ENCODE peak calls at places on chromosomes 16 and 17, in nine cellular contexts. Z is activated naive CD4-positive, alpha-beta T cell; N is activated CD4-positive, CD25-positive, alpha-beta regulatory T cell; U is heart right ventricle; T is RWPE1; V is NCI-H1092; W is astrocyte of the cerebellum; J is stimulated activated CD4-positive, alpha-beta T cell treated with anti-CD3 and anti-CD28 coated beads, Interleukin-15, amount 100 ng/mL, for 1 hour; Q is Caki2. F is an unnamed sample.

GRCh38 chr17:72121164-72122001 is 563 bp downstream of the SOX9 start:
- DNase-seq in Z (no peak), T (peak; percentile 42), N (no peak), W (no peak), V (peak; percentile 22), J (no peak), U (peak; percentile 46), Q (peak; percentile 50), F (peak; percentile 42)

GRCh38 chr16:30893082-30893743 is 664 bp downstream of the BCL7C start:
- DNase-seq in N (no peak), T (no peak), Q (no peak), U (peak; percentile 33), J (no peak), Z (no peak), V (no peak), W (no peak), F (no peak)

GRCh38 chr16:81657731-81658130 is 121.4 kb upstream of the PLCG2 start:
- DNase-seq in Q (no peak), N (no peak), Z (no peak), T (no peak), V (no peak), U (no peak), W (no peak), J (no peak), F (no peak)

GRCh38 chr16:81921415-81921814 is 89.9 kb downstream of the SDR42E1 start:
- DNase-seq in W (no peak), Q (peak; percentile 56), Z (no peak), N (no peak), U (no peak), J (no peak), V (no peak), T (no peak), F (no peak)

GRCh38 chr17:7355053-7355452 is at the start of gene TMEM95:
- DNase-seq in Z (no peak), V (no peak), W (no peak), U (peak; percentile 66), Q (no peak), N (no peak), T (no peak), J (no peak), F (peak; percentile 69)

GRCh38 chr16:81673432-81673831 is 105.7 kb upstream of the PLCG2 start:
- DNase-seq in N (no peak), V (no peak), W (no peak), U (no peak), J (no peak), T (no peak), Z (no peak), Q (no peak), F (no peak)

GRCh38 chr16:641326-642188 is at the start of gene MCRIP2:
- DNase-seq in Q (peak; percentile 88), T (peak; percentile 72), J (peak; percentile 62), U (peak; percentile 90), V (peak; percentile 43), N (peak; percentile 44), W (no peak), Z (no peak), F (peak; percentile 81)

GRCh38 chr17:40122944-40123810 is 1.4 kb downstream of the MSL1 start:
- DNase-seq in Z (no peak), V (peak; percentile 34), N (peak; percentile 27), T (peak; percentile 60), W (no peak), Q (peak; percentile 62), U (peak; percentile 53), J (peak; percentile 48), F (no peak)

GRCh38 chr17:82121246-82121645 is 23.2 kb upstream of the FASN start:
- DNase-seq in U (no peak), J (no peak), V (no peak), W (no peak), T (no peak), Z (no peak), N (no peak), Q (no peak), F (no peak)

GRCh38 chr16:4373909-4374742 is 2.5 kb downstream of the VASN start:
- DNase-seq in Z (no peak), J (no peak), V (no peak), N (no peak), T (peak; percentile 70), Q (no peak), W (peak; percentile 80), U (peak; percentile 68), F (peak; percentile 57)

GRCh38 chr16:71339481-71340171 is 18.9 kb upstream of the CALB2 start:
- DNase-seq in U (no peak), W (no peak), Q (no peak), V (no peak), N (no peak), T (peak; percentile 74), Z (no peak), J (no peak), F (no peak)

GRCh38 chr17:57733085-57733484 is 12.0 kb downstream of the CCDC182 start:
- DNase-seq in Q (no peak), Z (no peak), J (no peak), W (no peak), V (no peak), T (no peak), N (no peak), U (no peak), F (no peak)

GRCh38 chr17:42325026-42325425 is 36.7 kb downstream of the STAT5A start:
- DNase-seq in W (peak; percentile 87), Z (no peak), T (peak; percentile 87), N (no peak), U (no peak), Q (peak; percentile 63), J (no peak), V (no peak), F (no peak)

GRCh38 chr16:76653390-76654026 is 376.3 kb downstream of the CNTNAP4 start:
- DNase-seq in Z (no peak), T (peak; percentile 40), U (no peak), N (no peak), W (peak; percentile 24), Q (peak; percentile 51), J (no peak), V (peak; percentile 83), F (peak; percentile 85)

GRCh38 chr16:81553080-81553813 is 108.6 kb downstream of the CMIP start:
- DNase-seq in V (no peak), Z (no peak), W (no peak), Q (no peak), J (no peak), N (no peak), U (no peak), T (no peak), F (no peak)

GRCh38 chr17:50173335-50173941 is 7.6 kb downstream of the SGCA start:
- DNase-seq in T (no peak), U (peak; percentile 17), Z (no peak), V (no peak), N (no peak), W (peak; percentile 79), J (no peak), Q (no peak), F (no peak)

GRCh38 chr17:75124041-75124818 is 7.3 kb downstream of the NT5C start:
- DNase-seq in Q (peak; percentile 99), Z (no peak), N (peak; percentile 17), W (no peak), J (peak; percentile 40), T (peak; percentile 96), V (no peak), U (peak; percentile 50), F (no peak)

GRCh38 chr17:57424777-57425188 is 168.5 kb downstream of the MSI2 start:
- DNase-seq in T (peak; percentile 59), Z (no peak), U (no peak), V (no peak), N (no peak), J (no peak), W (no peak), Q (no peak), F (no peak)

GRCh38 chr16:10525214-10525825 is 55.1 kb downstream of the EMP2 start:
- DNase-seq in J (no peak), T (no peak), N (no peak), Q (no peak), W (no peak), U (no peak), Z (no peak), V (no peak), F (no peak)

GRCh38 chr17:37388266-37388665 is 12.5 kb downstream of the C17orf78 start:
- DNase-seq in Z (no peak), N (no peak), U (no peak), V (no peak), W (no peak), J (no peak), Q (no peak), T (no peak), F (no peak)

GRCh38 chr17:32926183-32926582 is 1.8 kb upstream of the TMEM98 start:
- DNase-seq in W (no peak), Q (no peak), N (no peak), U (no peak), T (no peak), V (no peak), Z (no peak), J (no peak), F (no peak)

GRCh38 chr16:830107-830870 is 29.8 kb upstream of the GNG13 start:
- DNase-seq in T (no peak), Q (no peak), U (no peak), W (no peak), V (no peak), Z (no peak), N (no peak), J (no peak), F (no peak)

GRCh38 chr16:57579361-57579665 is 36.9 kb downstream of the ADGRG5 start:
- DNase-seq in Q (no peak), J (no peak), W (no peak), V (no peak), Z (no peak), U (no peak), N (no peak), T (no peak), F (no peak)

GRCh38 chr17:13157656-13158055 is 139.8 kb upstream of the ELAC2 start:
- DNase-seq in N (no peak), V (no peak), T (no peak), W (no peak), Z (no peak), U (no peak), Q (no peak), J (no peak), F (no peak)

GRCh38 chr16:25038239-25038954 is 23.2 kb upstream of the ARHGAP17 start:
- DNase-seq in J (no peak), N (no peak), T (no peak), V (no peak), Q (no peak), W (no peak), Z (no peak), U (no peak), F (peak; percentile 36)

GRCh38 chr17:18319604-18320256 is 4.6 kb downstream of the SMCR8 start:
- DNase-seq in N (no peak), J (no peak), T (no peak), Q (no peak), Z (no peak), V (no peak), W (peak; percentile 20), U (no peak), F (peak; percentile 58)

GRCh38 chr16:30092373-30093010 is 768 bp upstream of the TBX6 start:
- DNase-seq in W (no peak), V (peak; percentile 38), Z (no peak), Q (peak; percentile 81), J (peak; percentile 44), T (no peak), U (peak; percentile 82), N (peak; percentile 35), F (peak; percentile 91)

F was measured in Ammon's horn.